ENCODE peak calls at places on chromosomes 2 and 18, in seven cellular contexts. F is Peyer's patch, G is fibroblast of the aortic adventitia, Y is body of pancreas, X is left ventricle myocardium inferior, R is fibroblast of villous mesenchyme, C is LNCaP clone FGC. D is an unnamed sample.

GRCh38 chr2:239787651-239788050 is 237.5 kb downstream of the NDUFA10 start:
- DNase-seq in R (no peak), C (no peak), F (no peak), X (no peak), Y (no peak), G (no peak), D (no peak)

GRCh38 chr2:58146707-58147106 is 94.4 kb downstream of the FANCL start:
- DNase-seq in F (no peak), Y (no peak), C (no peak), X (no peak), R (no peak), G (peak), D (no peak)

GRCh38 chr2:30627162-30627561 is 180.1 kb downstream of the CAPN13 start:
- DNase-seq in X (no peak), Y (no peak), G (no peak), F (peak), C (no peak), R (no peak), D (no peak)

GRCh38 chr2:205766765-205767359 is 84.6 kb downstream of the NRP2 start:
- DNase-seq in F (peak), R (peak), Y (peak), G (peak), X (peak), C (peak), D (peak)

GRCh38 chr2:6883448-6884122 is 6.0 kb downstream of the RSAD2 start:
- DNase-seq in G (no peak), Y (no peak), R (no peak), C (peak), X (no peak), F (no peak), D (no peak)

GRCh38 chr2:61720911-61721310 is 132.9 kb downstream of the FAM161A start:
- DNase-seq in F (no peak), C (no peak), G (no peak), R (no peak), X (no peak), Y (no peak), D (no peak)

GRCh38 chr2:108612514-108613183 is 78.4 kb downstream of the LIMS1 start:
- DNase-seq in R (no peak), Y (no peak), X (no peak), G (no peak), C (no peak), F (peak), D (peak)

GRCh38 chr18:22391571-22392359 is 25.9 kb downstream of the CTAGE1 start:
- DNase-seq in F (no peak), X (no peak), G (peak), C (no peak), Y (peak), R (peak), D (no peak)

GRCh38 chr2:224591245-224591644 is 6.1 kb upstream of the CUL3 start:
- DNase-seq in X (no peak), C (no peak), G (no peak), R (no peak), Y (no peak), F (no peak), D (no peak)

GRCh38 chr2:169734172-169734847 is 678 bp downstream of the KLHL23 start:
- DNase-seq in Y (peak), F (no peak), G (no peak), C (no peak), R (no peak), X (no peak), D (no peak)

GRCh38 chr2:47771211-47771610 is 11.7 kb upstream of the MSH6 start:
- DNase-seq in F (no peak), G (peak), C (no peak), Y (peak), X (no peak), R (peak), D (no peak)

GRCh38 chr2:123913266-123913810 is 111.7 kb upstream of the CNTNAP5 start:
- DNase-seq in Y (no peak), F (no peak), C (no peak), G (no peak), X (no peak), R (no peak), D (no peak)

GRCh38 chr2:29844713-29845320 is 76.6 kb downstream of the ALK start:
- DNase-seq in X (no peak), R (no peak), G (peak), C (no peak), Y (no peak), F (no peak), D (no peak)

GRCh38 chr18:34773961-34774754 is 64.1 kb downstream of the DTNA start:
- DNase-seq in C (no peak), Y (peak), G (peak), F (no peak), X (peak), R (peak), D (no peak)

GRCh38 chr18:11566236-11566965 is 43.0 kb upstream of the SLC35G4 start:
- DNase-seq in Y (no peak), F (no peak), C (no peak), X (no peak), G (no peak), R (no peak), D (no peak)

GRCh38 chr18:27964811-27965210 is 212.1 kb downstream of the CDH2 start:
- DNase-seq in F (no peak), Y (no peak), R (no peak), C (no peak), G (peak), X (no peak), D (no peak)

DNA sequence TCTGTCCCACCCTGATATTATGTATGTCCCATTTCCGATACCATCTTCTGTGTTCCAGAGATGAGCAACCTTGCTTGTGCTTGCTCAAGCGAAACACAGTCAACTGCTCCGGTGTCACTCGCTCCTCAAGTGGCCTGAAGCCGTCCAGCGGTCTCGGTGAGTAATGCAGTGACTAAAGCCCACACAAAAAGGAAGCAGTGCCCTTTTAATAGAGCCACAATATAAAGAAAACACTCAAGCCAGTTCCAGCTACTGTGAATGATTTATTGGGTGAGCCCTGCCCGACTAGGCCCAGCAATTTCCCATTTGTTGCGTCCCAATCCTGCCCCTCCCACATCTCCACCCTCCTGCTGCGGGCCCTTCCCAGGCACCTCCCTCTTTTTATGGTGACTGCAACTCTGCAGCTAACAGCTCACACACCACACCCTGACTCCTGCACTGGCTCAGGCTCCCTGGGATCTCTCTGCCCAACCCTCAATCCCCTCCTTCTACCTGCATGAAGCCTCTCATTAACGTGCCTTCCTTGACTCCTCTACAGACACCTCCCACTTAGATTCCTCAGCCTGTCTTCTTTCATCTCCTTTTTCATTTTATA is 44.2 kb upstream of the DSC1 start:
- DNase-seq in C (no peak), R (no peak), F (no peak), X (peak), Y (peak), G (no peak), D (peak)
- H3K4me3 ChIP-seq in C (no peak), R (no peak), F (no peak), X (peak), Y (no peak), G (no peak), D (peak)

GRCh38 chr18:79403723-79404566 is 8.2 kb downstream of the NFATC1 start:
- DNase-seq in R (no peak), X (peak), G (no peak), C (no peak), F (peak), Y (no peak), D (no peak)
- TF ChIP-seq CTCF in R (no peak), X (no peak), G (no peak), C (no peak), F (no peak), Y (no peak), D (no peak)

DNA sequence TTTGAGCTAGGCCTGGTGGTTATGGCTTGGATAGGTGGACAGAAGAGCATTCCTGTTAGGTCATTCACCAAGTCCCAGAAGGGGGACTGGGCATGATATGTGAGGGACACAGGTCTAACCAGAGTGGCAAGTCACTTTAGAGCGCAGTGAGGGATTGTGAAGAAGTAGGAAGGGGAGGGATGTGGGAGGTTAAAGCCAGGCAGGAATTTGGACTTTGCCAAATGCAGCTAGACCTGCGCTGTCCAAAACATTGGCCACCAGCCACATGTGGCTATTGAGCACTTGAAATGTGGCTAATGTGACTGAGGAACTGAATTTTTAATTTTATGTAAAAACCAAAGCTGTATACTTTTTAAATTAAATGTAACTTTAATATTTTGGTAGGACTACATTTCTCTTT is 23.7 kb downstream of the GCKR start:
- DNase-seq in Y (no peak), C (no peak), R (no peak), X (no peak), G (no peak), F (no peak), D (no peak)
- H3K4me3 ChIP-seq in Y (no peak), C (no peak), R (no peak), X (no peak), G (no peak), F (no peak), D (no peak)

GRCh38 chr2:232319117-232320037 is 59.2 kb upstream of the ALPP start:
- DNase-seq in F (no peak), Y (no peak), G (no peak), C (no peak), X (no peak), R (no peak), D (no peak)

GRCh38 chr2:232316382-232317190 is 62.0 kb upstream of the ALPP start:
- DNase-seq in C (no peak), Y (no peak), R (peak), G (no peak), X (no peak), F (no peak), D (no peak)

GRCh38 chr2:232315923-232316299 is 62.6 kb upstream of the ALPP start:
- DNase-seq in R (no peak), X (no peak), F (no peak), Y (no peak), C (no peak), G (no peak), D (no peak)

GRCh38 chr2:232318175-232318855 is 60.2 kb upstream of the ALPP start:
- DNase-seq in F (no peak), C (no peak), Y (no peak), G (no peak), X (no peak), R (no peak), D (no peak)

GRCh38 chr2:232315049-232315922 is 63.3 kb upstream of the ALPP start:
- DNase-seq in Y (no peak), R (peak), F (peak), X (peak), C (no peak), G (no peak), D (peak)
- TF ChIP-seq CTCF in Y (no peak), R (peak), F (peak), X (peak), C (no peak), G (no peak), D (peak)

GRCh38 chr2:182868049-182868422 is 1.6 kb upstream of the FRZB start:
- DNase-seq in C (no peak), G (no peak), R (no peak), X (no peak), F (no peak), Y (no peak), D (no peak)
- H3K4me3 ChIP-seq in C (no peak), G (no peak), R (no peak), X (no peak), F (no peak), Y (no peak), D (no peak)

GRCh38 chr2:197786010-197786877 is 1.1 kb upstream of the BOLL start:
- DNase-seq in G (no peak), X (peak), C (no peak), R (no peak), F (no peak), Y (peak), D (no peak)
- TF ChIP-seq CTCF in G (peak), X (peak), C (peak), R (peak), F (peak), Y (peak), D (peak)

DNA sequence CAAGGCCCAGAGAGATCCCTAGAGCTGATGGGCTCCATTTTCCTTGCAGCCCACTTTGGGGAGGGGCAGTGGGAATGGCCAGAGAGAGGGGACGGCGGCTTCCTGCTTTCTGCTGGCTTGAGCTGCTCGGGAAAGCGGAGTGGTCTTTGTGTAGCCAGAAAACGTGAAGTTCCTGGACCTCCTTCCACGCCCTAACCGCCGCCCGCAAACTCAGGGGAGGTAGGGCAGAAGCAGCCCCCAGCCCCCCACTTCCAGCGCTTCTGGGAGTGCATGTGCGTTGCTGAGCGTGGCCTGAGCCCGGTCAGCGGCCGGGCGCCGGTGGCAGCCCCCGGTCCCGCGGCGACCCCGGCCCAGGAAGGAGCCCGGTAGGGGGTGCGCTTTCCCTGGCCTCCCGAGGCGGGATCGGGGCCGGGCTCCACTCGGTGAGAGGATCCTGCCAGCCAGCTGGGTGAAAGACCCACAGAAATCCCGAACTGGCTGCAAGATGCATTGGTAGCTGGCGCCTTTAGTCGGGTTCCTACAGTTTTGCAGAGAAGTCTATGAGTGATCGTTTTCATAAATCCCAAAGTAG is 25.3 kb upstream of the BOD1L2 start:
- DNase-seq in G (no peak), F (no peak), Y (no peak), C (no peak), X (no peak), R (no peak), D (no peak)
- H3K4me3 ChIP-seq in G (no peak), F (no peak), Y (no peak), C (no peak), X (peak), R (no peak), D (no peak)

GRCh38 chr2:178997477-178997876 is 52.5 kb downstream of the CCDC141 start:
- DNase-seq in X (no peak), C (no peak), R (no peak), F (no peak), Y (no peak), G (no peak), D (no peak)
- TF ChIP-seq CTCF in X (no peak), C (no peak), R (no peak), F (no peak), Y (no peak), G (no peak), D (no peak)

DNA sequence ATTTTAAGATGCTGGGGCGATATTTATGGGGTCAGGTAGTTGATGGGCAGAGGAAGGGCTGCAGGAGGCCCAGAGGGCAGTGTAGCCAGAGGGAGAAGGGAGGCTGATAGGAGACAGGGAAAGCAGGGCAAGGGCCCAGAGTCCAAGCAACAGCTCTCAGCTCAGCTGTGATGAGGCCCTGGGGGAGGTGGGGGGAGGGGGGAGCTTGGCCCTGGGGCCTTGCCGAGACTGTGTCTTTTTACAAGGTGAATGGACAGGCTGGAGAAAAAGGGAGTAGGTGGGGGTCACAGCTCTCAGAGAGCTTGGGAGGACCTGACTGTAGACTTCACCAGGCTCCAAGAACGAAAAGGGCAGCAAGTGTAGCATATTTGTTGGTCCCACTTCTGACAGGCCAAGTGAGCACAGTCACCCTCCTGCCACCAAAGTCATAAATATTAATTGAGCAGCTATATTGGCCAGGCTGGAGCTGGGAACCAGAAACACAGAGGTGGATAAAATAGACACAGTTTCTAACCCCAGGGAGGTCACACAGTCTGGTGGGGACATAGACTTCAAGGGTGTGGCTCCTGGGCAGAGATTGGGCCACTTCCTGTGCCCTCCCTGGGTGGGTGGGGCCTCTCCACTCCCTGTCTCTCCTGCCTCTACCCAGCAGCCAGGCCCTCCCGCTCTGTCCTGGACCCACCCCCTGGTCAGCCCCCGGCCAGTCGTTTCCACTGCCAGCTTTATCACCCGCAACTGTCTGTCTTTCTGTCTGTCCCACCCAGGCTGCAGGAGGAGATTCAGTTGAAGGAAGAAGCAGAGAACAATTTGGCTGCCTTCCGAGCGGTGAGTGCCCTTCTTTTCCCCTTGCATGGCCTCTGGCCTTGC is 1.4 kb downstream of the DES start:
- DNase-seq in C (no peak), R (no peak), G (no peak), X (peak), Y (no peak), F (no peak), D (no peak)
- H3K4me3 ChIP-seq in C (no peak), R (no peak), G (no peak), X (peak), Y (no peak), F (no peak), D (no peak)

GRCh38 chr18:48317781-48318381 is 91.3 kb downstream of the ZBTB7C start:
- DNase-seq in C (no peak), Y (no peak), R (no peak), G (no peak), X (no peak), F (no peak), D (no peak)
- TF ChIP-seq CTCF in C (peak), Y (no peak), R (peak), G (peak), X (peak), F (peak), D (peak)

D was measured in GM12864.